ENCODE peak calls at places on chromosome 15, in four cellular contexts. One of them, this sample, is unnamed.

GRCh38 chr15:29379647-29380046 is 110.0 kb upstream of the NSMCE3 start:
- DNase-seq in IMR-90: no peak
- DNase-seq in A549: no peak
- DNase-seq in K562: no peak
- DNase-seq in this sample: no peak

GRCh38 chr15:45548753-45549520 is 26.4 kb upstream of the SLC30A4 start:
- DNase-seq in K562: peak
- DNase-seq in IMR-90: no peak
- DNase-seq in A549: no peak
- DNase-seq in this sample: no peak

GRCh38 chr15:38049876-38050275 is 115.4 kb downstream of the TMCO5A start:
- DNase-seq in A549: no peak
- DNase-seq in IMR-90: no peak
- DNase-seq in K562: no peak
- DNase-seq in this sample: no peak

GRCh38 chr15:56919708-56920637 is 1.5 kb downstream of the TCF12 start:
- DNase-seq in IMR-90: peak
- DNase-seq in K562: no peak
- DNase-seq in A549: peak
- DNase-seq in this sample: no peak

GRCh38 chr15:59406446-59406845 is 31.5 kb upstream of the FAM81A start:
- DNase-seq in A549: no peak
- DNase-seq in K562: no peak
- DNase-seq in IMR-90: no peak
- DNase-seq in this sample: no peak

GRCh38 chr15:60649845-60650548 is 171.1 kb upstream of the ICE2 start:
- DNase-seq in A549: no peak
- DNase-seq in K562: no peak
- DNase-seq in IMR-90: peak
- DNase-seq in this sample: no peak

GRCh38 chr15:51004103-51004536 is 90.6 kb downstream of the TNFAIP8L3 start:
- DNase-seq in IMR-90: peak
- DNase-seq in K562: peak
- DNase-seq in A549: no peak
- DNase-seq in this sample: peak

GRCh38 chr15:65940618-65940909 is 71.3 kb downstream of the RAB11A start:
- DNase-seq in K562: no peak
- DNase-seq in IMR-90: peak
- DNase-seq in A549: peak
- DNase-seq in this sample: no peak

GRCh38 chr15:77528968-77529319 is 103.8 kb downstream of the LINGO1 start:
- DNase-seq in K562: no peak
- DNase-seq in IMR-90: no peak
- DNase-seq in A549: no peak
- DNase-seq in this sample: no peak

GRCh38 chr15:55196011-55196410 is 730 bp downstream of the RSL24D1 start:
- DNase-seq in A549: no peak
- DNase-seq in IMR-90: peak
- DNase-seq in K562: no peak
- DNase-seq in this sample: no peak
- TF ChIP-seq MAFK in A549: no peak
- TF ChIP-seq MAFK in IMR-90: no peak
- TF ChIP-seq MAFK in K562: no peak
- TF ChIP-seq MAFK in this sample: no peak

GRCh38 chr15:58179741-58180381 is 41.7 kb downstream of the AQP9 start:
- DNase-seq in K562: peak
- DNase-seq in A549: no peak
- DNase-seq in IMR-90: peak
- DNase-seq in this sample: no peak
- TF ChIP-seq MAFK in K562: peak
- TF ChIP-seq MAFK in A549: no peak
- TF ChIP-seq MAFK in IMR-90: no peak
- TF ChIP-seq MAFK in this sample: no peak

GRCh38 chr15:32802296-32802936 is 84.6 kb downstream of the GREM1 start:
- DNase-seq in K562: no peak
- DNase-seq in A549: no peak
- DNase-seq in IMR-90: peak
- DNase-seq in this sample: no peak
- TF ChIP-seq MAFK in K562: no peak
- TF ChIP-seq MAFK in A549: peak
- TF ChIP-seq MAFK in IMR-90: peak
- TF ChIP-seq MAFK in this sample: no peak

DNA sequence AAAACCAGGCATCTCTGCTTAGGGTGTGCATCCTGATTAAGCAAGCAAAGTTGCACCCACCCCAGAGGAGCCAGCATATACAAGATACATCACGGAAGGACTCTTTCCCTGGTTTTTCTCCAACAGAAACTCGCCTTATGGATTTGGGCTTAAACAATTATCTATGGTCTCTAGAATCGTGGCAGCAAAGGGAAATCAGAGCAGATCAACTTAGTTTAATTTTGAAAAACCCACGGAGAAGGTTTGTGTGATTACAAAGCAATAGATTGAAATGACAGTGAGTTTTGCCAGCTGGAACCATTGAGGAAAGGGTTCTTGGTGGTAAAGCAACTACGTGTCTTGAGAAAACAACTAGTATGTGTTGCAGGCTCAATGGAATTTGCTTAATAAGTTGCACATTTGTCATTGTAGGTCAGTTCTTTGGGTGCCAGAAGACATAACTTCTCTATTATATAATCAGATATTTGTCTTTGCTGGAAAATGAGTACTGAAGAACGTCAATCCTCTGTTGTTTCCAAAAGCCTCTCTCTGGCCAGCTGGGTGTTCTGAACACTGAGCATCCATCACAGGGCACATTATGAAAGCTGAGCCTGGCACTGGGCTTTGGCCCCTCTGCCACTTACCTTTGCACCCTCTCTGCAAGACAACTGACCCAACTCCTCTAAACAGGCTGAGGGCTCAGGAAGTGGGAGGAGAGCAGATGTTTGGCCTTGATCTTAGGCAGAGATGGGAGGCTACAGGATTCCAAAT is 75.7 kb upstream of the FBN1 start:
- DNase-seq in A549: no peak
- DNase-seq in K562: no peak
- DNase-seq in IMR-90: peak
- DNase-seq in this sample: no peak
- TF ChIP-seq MAFK in A549: no peak
- TF ChIP-seq MAFK in K562: no peak
- TF ChIP-seq MAFK in IMR-90: no peak
- TF ChIP-seq MAFK in this sample: no peak

GRCh38 chr15:90840954-90841353 is 27.4 kb upstream of the FURIN start:
- DNase-seq in K562: peak
- DNase-seq in A549: no peak
- DNase-seq in IMR-90: no peak
- DNase-seq in this sample: no peak
- TF ChIP-seq MAFK in K562: peak
- TF ChIP-seq MAFK in A549: no peak
- TF ChIP-seq MAFK in IMR-90: no peak
- TF ChIP-seq MAFK in this sample: no peak

DNA sequence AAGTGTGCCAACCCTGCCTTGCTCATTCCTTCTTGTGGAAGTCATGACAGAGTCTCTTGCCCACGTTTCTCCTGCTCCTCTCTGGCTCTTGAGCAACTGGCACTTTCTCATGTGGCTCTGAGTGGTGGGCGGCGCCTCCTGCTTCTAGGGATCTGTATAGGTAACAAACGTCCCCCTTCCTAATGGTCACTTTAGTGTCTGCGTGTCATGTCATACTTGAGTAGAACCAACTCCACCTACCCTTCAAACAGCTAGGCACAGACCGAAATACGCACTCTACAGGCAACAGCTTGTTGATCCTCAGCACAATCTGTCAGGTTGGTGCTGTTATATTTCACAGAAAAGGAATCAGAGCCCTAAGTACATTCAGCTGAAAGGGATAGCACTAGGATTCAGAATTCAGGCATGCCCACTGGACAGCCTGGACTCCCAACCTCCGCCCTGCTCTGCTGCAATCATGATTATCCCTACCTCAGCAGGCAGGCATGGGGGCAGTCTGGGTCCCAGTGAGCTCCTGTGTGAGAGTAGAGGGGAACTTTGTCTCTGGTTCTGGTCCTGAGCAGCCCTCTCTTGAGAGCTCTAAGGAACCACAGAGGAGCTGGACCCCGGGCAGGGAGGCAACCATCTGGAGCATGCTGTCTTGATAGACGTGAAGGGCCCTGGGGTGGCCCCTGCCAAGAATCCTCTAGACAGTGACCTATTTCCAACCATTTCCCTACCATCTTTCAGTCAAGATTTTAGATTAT is 23.6 kb upstream of the NOX5 start:
- DNase-seq in IMR-90: no peak
- DNase-seq in K562: no peak
- DNase-seq in A549: no peak
- DNase-seq in this sample: no peak
- TF ChIP-seq MAFK in IMR-90: no peak
- TF ChIP-seq MAFK in K562: no peak
- TF ChIP-seq MAFK in A549: no peak
- TF ChIP-seq MAFK in this sample: no peak

GRCh38 chr15:67076147-67076843 is 10.9 kb downstream of the SMAD3 start:
- DNase-seq in IMR-90: peak
- DNase-seq in K562: peak
- DNase-seq in A549: peak
- DNase-seq in this sample: no peak
- TF ChIP-seq MAFK in IMR-90: peak
- TF ChIP-seq MAFK in K562: no peak
- TF ChIP-seq MAFK in A549: peak
- TF ChIP-seq MAFK in this sample: no peak

This sample was measured in H1.